ENCODE peak calls at places on chromosomes 4 and X, in six cellular contexts. One of them, this sample, is unnamed.

GRCh38 chr4:143362392-143363046 is 25.8 kb downstream of the GAB1 start:
- DNase-seq in IMR-90: no peak
- DNase-seq in mucosa of descending colon: no peak
- DNase-seq in cardiac fibroblast: no peak
- DNase-seq in tibial nerve: no peak
- DNase-seq in GM13977: no peak
- DNase-seq in this sample: no peak

GRCh38 chr4:48340276-48340904 is 939 bp upstream of the SLAIN2 start:
- DNase-seq in GM13977: no peak
- DNase-seq in mucosa of descending colon: no peak
- DNase-seq in cardiac fibroblast: peak; percentile 82
- DNase-seq in tibial nerve: no peak
- DNase-seq in IMR-90: peak; percentile 83
- DNase-seq in this sample: peak; percentile 87

GRCh38 chr4:164526916-164527315 is 227.0 kb upstream of the SMIM31 start:
- DNase-seq in GM13977: no peak
- DNase-seq in mucosa of descending colon: no peak
- DNase-seq in cardiac fibroblast: no peak
- DNase-seq in tibial nerve: no peak
- DNase-seq in IMR-90: no peak
- DNase-seq in this sample: no peak

GRCh38 chrX:15158736-15159406 is 111.0 kb downstream of the ASB9 start:
- DNase-seq in cardiac fibroblast: no peak
- DNase-seq in mucosa of descending colon: no peak
- DNase-seq in tibial nerve: no peak
- DNase-seq in GM13977: peak; percentile 7
- DNase-seq in IMR-90: no peak
- DNase-seq in this sample: no peak

GRCh38 chr4:125728568-125728967 is 413.8 kb downstream of the FAT4 start:
- DNase-seq in cardiac fibroblast: peak; percentile 97
- DNase-seq in mucosa of descending colon: no peak
- DNase-seq in GM13977: no peak
- DNase-seq in tibial nerve: no peak
- DNase-seq in IMR-90: peak; percentile 98
- DNase-seq in this sample: peak; percentile 98

GRCh38 chrX:134797390-134797700 is 139.1 kb upstream of the PLAC1 start:
- DNase-seq in IMR-90: no peak
- DNase-seq in tibial nerve: no peak
- DNase-seq in GM13977: no peak
- DNase-seq in cardiac fibroblast: no peak
- DNase-seq in mucosa of descending colon: no peak
- DNase-seq in this sample: no peak

GRCh38 chrX:28135378-28136047 is 154.3 kb upstream of the DCAF8L1 start:
- DNase-seq in mucosa of descending colon: no peak
- DNase-seq in tibial nerve: no peak
- DNase-seq in cardiac fibroblast: peak; percentile 66
- DNase-seq in GM13977: no peak
- DNase-seq in IMR-90: peak; percentile 57
- DNase-seq in this sample: peak; percentile 37

GRCh38 chr4:25915359-25915716 is 1.3 kb downstream of the SMIM20 start:
- DNase-seq in tibial nerve: no peak
- DNase-seq in mucosa of descending colon: no peak
- DNase-seq in cardiac fibroblast: peak; percentile 88
- DNase-seq in GM13977: no peak
- DNase-seq in IMR-90: no peak
- DNase-seq in this sample: peak; percentile 30

GRCh38 chrX:16953606-16954211 is 7.3 kb downstream of the REPS2 start:
- DNase-seq in GM13977: no peak
- DNase-seq in IMR-90: no peak
- DNase-seq in cardiac fibroblast: no peak
- DNase-seq in mucosa of descending colon: no peak
- DNase-seq in tibial nerve: no peak
- DNase-seq in this sample: no peak

GRCh38 chr4:761086-761485 is 55.5 kb downstream of the PCGF3 start:
- DNase-seq in IMR-90: no peak
- DNase-seq in tibial nerve: no peak
- DNase-seq in GM13977: no peak
- DNase-seq in mucosa of descending colon: peak; percentile 40
- DNase-seq in cardiac fibroblast: no peak
- DNase-seq in this sample: no peak

GRCh38 chr4:148341980-148342800 is 100.0 kb downstream of the NR3C2 start:
- DNase-seq in mucosa of descending colon: no peak
- DNase-seq in cardiac fibroblast: no peak
- DNase-seq in tibial nerve: no peak
- DNase-seq in GM13977: no peak
- DNase-seq in IMR-90: no peak
- DNase-seq in this sample: peak; percentile 2

GRCh38 chrX:73962948-73963347 is 341.0 kb upstream of the ZCCHC13 start:
- DNase-seq in cardiac fibroblast: no peak
- DNase-seq in mucosa of descending colon: no peak
- DNase-seq in GM13977: no peak
- DNase-seq in IMR-90: no peak
- DNase-seq in tibial nerve: no peak
- DNase-seq in this sample: no peak

GRCh38 chrX:65697173-65697572 is 29.7 kb downstream of the MSN start:
- DNase-seq in mucosa of descending colon: no peak
- DNase-seq in cardiac fibroblast: peak; percentile 72
- DNase-seq in GM13977: no peak
- DNase-seq in tibial nerve: no peak
- DNase-seq in IMR-90: peak; percentile 79
- DNase-seq in this sample: peak; percentile 45

GRCh38 chr4:47863486-47863885 is 25.6 kb upstream of the CORIN start:
- DNase-seq in cardiac fibroblast: peak; percentile 63
- DNase-seq in GM13977: no peak
- DNase-seq in tibial nerve: no peak
- DNase-seq in mucosa of descending colon: no peak
- DNase-seq in IMR-90: no peak
- DNase-seq in this sample: no peak

GRCh38 chr4:1566838-1567518 is 117.1 kb downstream of the FAM53A start:
- DNase-seq in GM13977: no peak
- DNase-seq in mucosa of descending colon: peak; percentile 51
- DNase-seq in tibial nerve: no peak
- DNase-seq in IMR-90: no peak
- DNase-seq in cardiac fibroblast: no peak
- DNase-seq in this sample: no peak

GRCh38 chr4:114601304-114602052 is 2.9 kb downstream of the UGT8 start:
- DNase-seq in tibial nerve: no peak
- DNase-seq in GM13977: peak; percentile 39
- DNase-seq in mucosa of descending colon: no peak
- DNase-seq in IMR-90: no peak
- DNase-seq in cardiac fibroblast: no peak
- DNase-seq in this sample: no peak

GRCh38 chrX:131763674-131764073 is 219.8 kb downstream of the OR13H1 start:
- DNase-seq in mucosa of descending colon: no peak
- DNase-seq in cardiac fibroblast: no peak
- DNase-seq in tibial nerve: no peak
- DNase-seq in GM13977: peak; percentile 36
- DNase-seq in IMR-90: peak; percentile 85
- DNase-seq in this sample: no peak

GRCh38 chr4:165780735-165781134 is 92.3 kb upstream of the TLL1 start:
- DNase-seq in cardiac fibroblast: no peak
- DNase-seq in tibial nerve: no peak
- DNase-seq in mucosa of descending colon: no peak
- DNase-seq in GM13977: no peak
- DNase-seq in IMR-90: no peak
- DNase-seq in this sample: no peak

GRCh38 chrX:8084023-8084422 is 87.0 kb downstream of the VCX2 start:
- DNase-seq in cardiac fibroblast: peak; percentile 3
- DNase-seq in GM13977: no peak
- DNase-seq in mucosa of descending colon: no peak
- DNase-seq in IMR-90: peak; percentile 37
- DNase-seq in tibial nerve: no peak
- DNase-seq in this sample: peak; percentile 57

GRCh38 chr4:122798917-122799316 is 27.7 kb upstream of the FGF2 start:
- DNase-seq in tibial nerve: no peak
- DNase-seq in GM13977: no peak
- DNase-seq in cardiac fibroblast: no peak
- DNase-seq in mucosa of descending colon: no peak
- DNase-seq in IMR-90: no peak
- DNase-seq in this sample: no peak

GRCh38 chrX:81957900-81958545 is 756.1 kb downstream of the SH3BGRL start:
- DNase-seq in GM13977: peak; percentile 29
- DNase-seq in tibial nerve: no peak
- DNase-seq in IMR-90: peak; percentile 1
- DNase-seq in mucosa of descending colon: no peak
- DNase-seq in cardiac fibroblast: peak; percentile 1
- DNase-seq in this sample: peak; percentile 2

GRCh38 chr4:112213091-112213490 is 18.5 kb upstream of the AP1AR start:
- DNase-seq in tibial nerve: no peak
- DNase-seq in IMR-90: no peak
- DNase-seq in mucosa of descending colon: peak; percentile 61
- DNase-seq in cardiac fibroblast: no peak
- DNase-seq in GM13977: no peak
- DNase-seq in this sample: peak; percentile 49

GRCh38 chr4:20589436-20589835 is 110.8 kb upstream of the PACRGL start:
- DNase-seq in tibial nerve: no peak
- DNase-seq in cardiac fibroblast: no peak
- DNase-seq in mucosa of descending colon: no peak
- DNase-seq in IMR-90: no peak
- DNase-seq in GM13977: no peak
- DNase-seq in this sample: no peak

GRCh38 chr4:164596318-164596878 is 157.5 kb upstream of the SMIM31 start:
- DNase-seq in IMR-90: no peak
- DNase-seq in mucosa of descending colon: peak; percentile 29
- DNase-seq in GM13977: no peak
- DNase-seq in tibial nerve: no peak
- DNase-seq in cardiac fibroblast: no peak
- DNase-seq in this sample: no peak

GRCh38 chrX:19342331-19342906 is 1.3 kb upstream of the PDHA1 start:
- DNase-seq in IMR-90: peak; percentile 34
- DNase-seq in mucosa of descending colon: no peak
- DNase-seq in tibial nerve: no peak
- DNase-seq in cardiac fibroblast: peak; percentile 14
- DNase-seq in GM13977: no peak
- DNase-seq in this sample: peak; percentile 62

GRCh38 chrX:129642641-129643040 is 12.1 kb downstream of the APLN start:
- DNase-seq in tibial nerve: no peak
- DNase-seq in GM13977: no peak
- DNase-seq in cardiac fibroblast: no peak
- DNase-seq in IMR-90: no peak
- DNase-seq in mucosa of descending colon: no peak
- DNase-seq in this sample: no peak

GRCh38 chrX:5265324-5265723 is 963.3 kb downstream of the NLGN4X start:
- DNase-seq in mucosa of descending colon: no peak
- DNase-seq in cardiac fibroblast: no peak
- DNase-seq in GM13977: no peak
- DNase-seq in IMR-90: no peak
- DNase-seq in tibial nerve: no peak
- DNase-seq in this sample: no peak

GRCh38 chrX:131841496-131842410 is 181.3 kb upstream of the STK26 start:
- DNase-seq in IMR-90: peak; percentile 38
- DNase-seq in GM13977: peak; percentile 74
- DNase-seq in cardiac fibroblast: peak; percentile 62
- DNase-seq in tibial nerve: no peak
- DNase-seq in mucosa of descending colon: no peak
- DNase-seq in this sample: peak; percentile 63

GRCh38 chrX:27309406-27309805 is 153.7 kb downstream of the PPP4R3C start:
- DNase-seq in IMR-90: no peak
- DNase-seq in mucosa of descending colon: no peak
- DNase-seq in GM13977: no peak
- DNase-seq in tibial nerve: no peak
- DNase-seq in cardiac fibroblast: peak; percentile 32
- DNase-seq in this sample: no peak

GRCh38 chr4:8682296-8682695 is 89.7 kb downstream of the CPZ start:
- DNase-seq in cardiac fibroblast: no peak
- DNase-seq in GM13977: no peak
- DNase-seq in tibial nerve: no peak
- DNase-seq in IMR-90: no peak
- DNase-seq in mucosa of descending colon: no peak
- DNase-seq in this sample: no peak

GRCh38 chr4:52869656-52870055 is 7.5 kb downstream of the RASL11B start:
- DNase-seq in GM13977: no peak
- DNase-seq in mucosa of descending colon: no peak
- DNase-seq in tibial nerve: no peak
- DNase-seq in cardiac fibroblast: no peak
- DNase-seq in IMR-90: no peak
- DNase-seq in this sample: no peak

GRCh38 chr4:52869196-52869595 is 7.1 kb downstream of the RASL11B start:
- DNase-seq in mucosa of descending colon: peak; percentile 59
- DNase-seq in GM13977: no peak
- DNase-seq in tibial nerve: no peak
- DNase-seq in cardiac fibroblast: peak; percentile 18
- DNase-seq in IMR-90: peak; percentile 36
- DNase-seq in this sample: peak; percentile 28

GRCh38 chr4:52866734-52867133 is 4.6 kb downstream of the RASL11B start:
- DNase-seq in IMR-90: no peak
- DNase-seq in mucosa of descending colon: no peak
- DNase-seq in tibial nerve: no peak
- DNase-seq in cardiac fibroblast: no peak
- DNase-seq in GM13977: no peak
- DNase-seq in this sample: no peak

GRCh38 chr4:52870225-52870624 is 8.1 kb downstream of the RASL11B start:
- DNase-seq in GM13977: no peak
- DNase-seq in tibial nerve: no peak
- DNase-seq in IMR-90: no peak
- DNase-seq in mucosa of descending colon: no peak
- DNase-seq in cardiac fibroblast: no peak
- DNase-seq in this sample: no peak

GRCh38 chr4:52868138-52868537 is 6.0 kb downstream of the RASL11B start:
- DNase-seq in IMR-90: no peak
- DNase-seq in GM13977: no peak
- DNase-seq in mucosa of descending colon: no peak
- DNase-seq in cardiac fibroblast: no peak
- DNase-seq in tibial nerve: no peak
- DNase-seq in this sample: peak; percentile 22
- TF ChIP-seq CTCF in IMR-90: no peak
- TF ChIP-seq CTCF in GM13977: no peak
- TF ChIP-seq CTCF in mucosa of descending colon: no peak
- TF ChIP-seq CTCF in cardiac fibroblast: no peak
- TF ChIP-seq CTCF in tibial nerve: no peak
- TF ChIP-seq CTCF in this sample: peak; percentile 17

GRCh38 chr4:76748649-76749048 is 149.3 kb downstream of the SOWAHB start:
- DNase-seq in mucosa of descending colon: no peak
- DNase-seq in cardiac fibroblast: peak; percentile 61
- DNase-seq in GM13977: peak; percentile 57
- DNase-seq in tibial nerve: no peak
- DNase-seq in IMR-90: peak; percentile 41
- DNase-seq in this sample: peak; percentile 70
- TF ChIP-seq CTCF in mucosa of descending colon: no peak
- TF ChIP-seq CTCF in cardiac fibroblast: peak; percentile 11
- TF ChIP-seq CTCF in GM13977: peak; percentile 56
- TF ChIP-seq CTCF in tibial nerve: peak; percentile 22
- TF ChIP-seq CTCF in IMR-90: peak; percentile 41
- TF ChIP-seq CTCF in this sample: peak; percentile 39

GRCh38 chr4:42080284-42080683 is 72.2 kb downstream of the BEND4 start:
- DNase-seq in mucosa of descending colon: no peak
- DNase-seq in tibial nerve: no peak
- DNase-seq in cardiac fibroblast: no peak
- DNase-seq in IMR-90: no peak
- DNase-seq in GM13977: peak; percentile 20
- DNase-seq in this sample: no peak
- TF ChIP-seq CTCF in mucosa of descending colon: no peak
- TF ChIP-seq CTCF in tibial nerve: no peak
- TF ChIP-seq CTCF in cardiac fibroblast: no peak
- TF ChIP-seq CTCF in IMR-90: no peak
- TF ChIP-seq CTCF in GM13977: no peak
- TF ChIP-seq CTCF in this sample: no peak

GRCh38 chrX:70669120-70669519 is 224.5 kb downstream of the DLG3 start:
- DNase-seq in GM13977: no peak
- DNase-seq in tibial nerve: no peak
- DNase-seq in IMR-90: no peak
- DNase-seq in mucosa of descending colon: no peak
- DNase-seq in cardiac fibroblast: no peak
- DNase-seq in this sample: no peak

GRCh38 chrX:70664726-70665125 is 220.1 kb downstream of the DLG3 start:
- DNase-seq in mucosa of descending colon: no peak
- DNase-seq in GM13977: peak; percentile 25
- DNase-seq in IMR-90: peak; percentile 30
- DNase-seq in cardiac fibroblast: peak; percentile 45
- DNase-seq in tibial nerve: no peak
- DNase-seq in this sample: peak; percentile 53
- TF ChIP-seq CTCF in mucosa of descending colon: no peak
- TF ChIP-seq CTCF in GM13977: peak; percentile 42
- TF ChIP-seq CTCF in IMR-90: peak; percentile 50
- TF ChIP-seq CTCF in cardiac fibroblast: peak; percentile 22
- TF ChIP-seq CTCF in tibial nerve: no peak
- TF ChIP-seq CTCF in this sample: peak; percentile 42